ENCODE peak calls at places on chromosomes 5 and 9, in four cellular contexts. Y is K562, A is H1, K is SK-N-SH. E is an unnamed sample.

GRCh38 chr9:12272471-12273072 is 420.6 kb upstream of the TYRP1 start:
- DNase-seq in K (no peak), Y (no peak), A (no peak), E (no peak)

GRCh38 chr5:154734670-154735248 is 20.4 kb upstream of the LARP1 start:
- DNase-seq in A (no peak), K (no peak), Y (no peak), E (no peak)

GRCh38 chr9:76558465-76558864 is 99.5 kb downstream of the GCNT1 start:
- DNase-seq in Y (no peak), K (no peak), A (no peak), E (no peak)

GRCh38 chr9:27349681-27350080 is 52.7 kb upstream of the EQTN start:
- DNase-seq in K (no peak), A (no peak), Y (no peak), E (no peak)

GRCh38 chr9:122394265-122395242 is 23.7 kb downstream of the PTGS1 start:
- DNase-seq in Y (no peak), A (no peak), K (no peak), E (no peak)

GRCh38 chr5:150517272-150518152 is 9.6 kb downstream of the NDST1 start:
- DNase-seq in A (no peak), K (peak), Y (peak), E (no peak)

GRCh38 chr9:95574176-95574575 is 57.4 kb upstream of the PTCH1 start:
- DNase-seq in A (no peak), K (no peak), Y (no peak), E (no peak)

GRCh38 chr5:122192883-122193496 is 63.6 kb downstream of the ZNF474 start:
- DNase-seq in Y (peak), K (peak), A (no peak), E (no peak)

GRCh38 chr5:37786855-37787254 is 53.0 kb downstream of the GDNF start:
- DNase-seq in Y (no peak), K (no peak), A (no peak), E (no peak)

GRCh38 chr5:173765030-173765644 is 123.0 kb upstream of the CPEB4 start:
- DNase-seq in K (no peak), Y (no peak), A (no peak), E (no peak)

GRCh38 chr9:123377211-123377971 is 21.4 kb downstream of the CRB2 start:
- DNase-seq in K (peak), A (no peak), Y (no peak), E (no peak)

GRCh38 chr9:106322741-106323140 is 540.2 kb upstream of the ZNF462 start:
- DNase-seq in K (no peak), A (no peak), Y (no peak), E (no peak)

GRCh38 chr9:106326493-106326892 is 536.5 kb upstream of the ZNF462 start:
- DNase-seq in A (no peak), Y (no peak), K (no peak), E (no peak)

GRCh38 chr9:106324071-106324470 is 538.9 kb upstream of the ZNF462 start:
- DNase-seq in A (no peak), Y (no peak), K (no peak), E (no peak)

DNA sequence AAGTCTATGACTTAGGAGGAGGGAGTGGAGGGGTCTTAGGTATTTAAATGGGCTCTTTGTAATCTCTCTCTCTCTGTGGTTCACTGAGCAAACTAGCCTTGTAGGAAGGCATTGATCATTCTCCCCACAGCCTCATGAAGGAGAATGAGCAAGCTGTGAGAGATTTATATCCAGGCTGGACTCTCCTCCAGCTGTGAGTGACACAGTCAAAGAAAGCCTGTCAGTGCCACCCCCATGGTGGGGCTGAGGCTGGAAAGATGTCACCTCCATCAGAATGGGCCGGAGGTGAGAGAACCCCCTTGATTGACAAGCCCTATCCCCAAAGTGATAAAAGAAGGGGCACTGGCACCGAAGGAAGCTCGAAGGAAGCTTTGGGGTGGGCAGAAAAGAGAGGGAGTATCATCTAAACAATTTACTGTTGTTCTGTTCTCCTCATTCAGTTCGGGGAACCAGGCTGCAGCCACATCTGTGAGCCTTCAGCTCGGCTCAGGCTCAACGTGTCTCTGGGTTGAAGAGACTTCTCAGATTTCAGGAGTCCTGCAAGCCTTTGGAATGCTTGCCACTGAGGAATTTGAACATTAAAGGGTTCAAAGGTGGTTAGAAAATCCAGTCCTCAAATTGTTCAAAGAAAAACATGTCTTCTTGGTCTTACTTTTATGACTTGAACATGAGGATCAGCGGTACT is 538.2 kb upstream of the ZNF462 start:
- DNase-seq in Y (no peak), K (no peak), A (no peak), E (no peak)
- TF ChIP-seq TEAD4 in Y (no peak), K (no peak), A (no peak), E (no peak)

GRCh38 chr5:31661257-31661656 is 22.3 kb downstream of the PDZD2 start:
- DNase-seq in A (no peak), K (no peak), Y (no peak), E (no peak)

GRCh38 chr5:31663519-31663918 is 24.6 kb downstream of the PDZD2 start:
- DNase-seq in Y (no peak), A (no peak), K (no peak), E (no peak)

DNA sequence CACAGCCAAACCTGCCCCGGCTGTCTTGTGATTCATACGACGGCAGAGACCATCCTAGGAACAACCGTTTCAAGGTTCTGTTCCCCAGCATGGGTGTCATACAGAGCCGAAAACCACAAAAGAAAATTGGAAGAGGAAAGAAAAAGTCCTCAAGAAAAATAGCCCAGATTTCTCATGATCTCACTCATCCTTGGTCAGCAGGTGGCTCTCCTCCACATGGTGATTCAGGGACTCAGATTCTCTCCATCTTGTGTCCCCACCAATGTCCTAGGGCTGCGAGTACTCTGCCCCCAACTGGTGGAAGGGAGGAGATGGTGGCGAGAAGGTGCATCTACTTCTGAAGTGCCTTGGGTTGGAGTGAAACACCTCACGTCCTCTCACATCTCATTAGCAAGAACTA is 25.6 kb downstream of the PDZD2 start:
- DNase-seq in A (peak), Y (peak), K (peak), E (peak)
- TF ChIP-seq TEAD4 in A (no peak), Y (no peak), K (no peak), E (no peak)

GRCh38 chr5:75142566-75143136 is 90.3 kb upstream of the GCNT4 start:
- DNase-seq in Y (no peak), K (no peak), A (no peak), E (no peak)
- TF ChIP-seq TEAD4 in Y (no peak), K (no peak), A (no peak), E (no peak)

GRCh38 chr5:140725799-140726471 is 25.7 kb downstream of the ZMAT2 start:
- DNase-seq in K (peak), A (peak), Y (peak), E (peak)
- TF ChIP-seq TEAD4 in K (peak), A (no peak), Y (no peak), E (no peak)

DNA sequence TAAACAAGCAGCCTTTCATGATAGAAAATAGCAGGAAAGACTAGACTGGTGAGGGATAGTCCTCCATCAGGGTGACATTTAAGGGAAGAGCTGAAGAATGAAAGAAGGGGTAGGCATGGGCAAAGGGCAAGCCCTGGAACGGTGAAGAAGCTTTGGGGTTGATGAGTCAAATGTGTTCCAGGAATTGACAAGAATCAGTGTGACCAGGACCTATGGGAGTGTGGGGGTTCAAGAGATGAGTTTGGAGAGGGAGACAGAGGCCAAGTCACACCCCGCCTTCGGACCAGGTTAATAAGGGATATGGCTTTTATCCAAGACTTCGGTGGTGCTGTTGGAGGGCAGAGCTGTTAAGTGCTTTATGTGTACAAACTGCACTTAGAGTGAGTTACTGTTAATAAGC is 900 bp downstream of the PMPCA start:
- DNase-seq in A (no peak), K (no peak), Y (peak), E (no peak)
- TF ChIP-seq TEAD4 in A (no peak), K (no peak), Y (no peak), E (no peak)

GRCh38 chr5:54307583-54307982 is 2.8 kb downstream of the ARL15 start:
- DNase-seq in Y (no peak), A (no peak), K (no peak), E (no peak)
- TF ChIP-seq TEAD4 in Y (no peak), A (no peak), K (no peak), E (no peak)

GRCh38 chr5:142830241-142831018 is 60.3 kb downstream of the ARHGAP26 start:
- DNase-seq in K (no peak), A (no peak), Y (no peak), E (no peak)
- TF ChIP-seq TEAD4 in K (peak), A (no peak), Y (no peak), E (no peak)

GRCh38 chr9:105172393-105172792 is 72.1 kb upstream of the SLC44A1 start:
- DNase-seq in Y (no peak), A (no peak), K (no peak), E (no peak)

GRCh38 chr9:105171589-105171988 is 72.9 kb upstream of the SLC44A1 start:
- DNase-seq in A (no peak), K (no peak), Y (no peak), E (no peak)

GRCh38 chr9:105173306-105173705 is 71.1 kb upstream of the SLC44A1 start:
- DNase-seq in Y (no peak), K (no peak), A (peak), E (peak)

GRCh38 chr9:105171076-105171475 is 73.4 kb upstream of the SLC44A1 start:
- DNase-seq in A (no peak), Y (no peak), K (no peak), E (no peak)

GRCh38 chr9:105168935-105169334 is 75.5 kb upstream of the SLC44A1 start:
- DNase-seq in K (no peak), Y (no peak), A (no peak), E (no peak)
- TF ChIP-seq TEAD4 in K (no peak), Y (no peak), A (no peak), E (no peak)

GRCh38 chr9:98958271-98958989 is 14.7 kb downstream of the COL15A1 start:
- DNase-seq in Y (no peak), A (no peak), K (no peak), E (no peak)
- TF ChIP-seq TEAD4 in Y (no peak), A (no peak), K (no peak), E (no peak)

E was measured in WTC11.